ENCODE peak calls at places on chromosomes 4 and X, in four cellular contexts. One of them, this sample, is unnamed.

GRCh38 chrX:124018031-124018430 is 56.5 kb downstream of the STAG2 start:
- DNase-seq in dorsolateral prefrontal cortex: no peak
- DNase-seq in CD8-positive, alpha-beta T cell: no peak
- DNase-seq in IMR-90: peak; percentile 5
- DNase-seq in this sample: no peak

GRCh38 chrX:84729809-84730208 is 227.6 kb upstream of the HDX start:
- DNase-seq in dorsolateral prefrontal cortex: peak; percentile 20
- DNase-seq in CD8-positive, alpha-beta T cell: no peak
- DNase-seq in IMR-90: peak; percentile 31
- DNase-seq in this sample: no peak

GRCh38 chrX:135114392-135114791 is 5.9 kb downstream of the ETDB start:
- DNase-seq in dorsolateral prefrontal cortex: no peak
- DNase-seq in CD8-positive, alpha-beta T cell: no peak
- DNase-seq in IMR-90: no peak
- DNase-seq in this sample: no peak

GRCh38 chr4:123462007-123462406 is 65.4 kb downstream of the SPRY1 start:
- DNase-seq in dorsolateral prefrontal cortex: no peak
- DNase-seq in CD8-positive, alpha-beta T cell: no peak
- DNase-seq in IMR-90: peak; percentile 26
- DNase-seq in this sample: no peak

GRCh38 chrX:86946569-86946968 is 571.0 kb upstream of the KLHL4 start:
- DNase-seq in dorsolateral prefrontal cortex: peak; percentile 11
- DNase-seq in CD8-positive, alpha-beta T cell: no peak
- DNase-seq in IMR-90: peak; percentile 24
- DNase-seq in this sample: no peak

GRCh38 chrX:57286507-57287251 is at the start of gene FAAH2:
- DNase-seq in dorsolateral prefrontal cortex: no peak
- DNase-seq in CD8-positive, alpha-beta T cell: peak; percentile 53
- DNase-seq in IMR-90: no peak
- DNase-seq in this sample: no peak

GRCh38 chr4:159052315-159052714 is 50.6 kb upstream of the RAPGEF2 start:
- DNase-seq in dorsolateral prefrontal cortex: no peak
- DNase-seq in CD8-positive, alpha-beta T cell: no peak
- DNase-seq in IMR-90: no peak
- DNase-seq in this sample: no peak

GRCh38 chr4:114041117-114041475 is 61.6 kb upstream of the ARSJ start:
- DNase-seq in dorsolateral prefrontal cortex: no peak
- DNase-seq in CD8-positive, alpha-beta T cell: no peak
- DNase-seq in IMR-90: peak; percentile 57
- DNase-seq in this sample: no peak

GRCh38 chr4:8872402-8873291 is 1.0 kb upstream of the HMX1 start:
- DNase-seq in dorsolateral prefrontal cortex: no peak
- DNase-seq in CD8-positive, alpha-beta T cell: no peak
- DNase-seq in IMR-90: no peak
- DNase-seq in this sample: no peak

GRCh38 chrX:96715412-96715940 is 30.8 kb downstream of the DIAPH2 start:
- DNase-seq in dorsolateral prefrontal cortex: no peak
- DNase-seq in CD8-positive, alpha-beta T cell: no peak
- DNase-seq in IMR-90: peak; percentile 78
- DNase-seq in this sample: no peak

GRCh38 chr4:8645753-8646124 is 53.2 kb downstream of the CPZ start:
- DNase-seq in dorsolateral prefrontal cortex: no peak
- DNase-seq in CD8-positive, alpha-beta T cell: no peak
- DNase-seq in IMR-90: no peak
- DNase-seq in this sample: no peak

GRCh38 chrX:151488677-151489076 is 74.8 kb upstream of the PASD1 start:
- DNase-seq in dorsolateral prefrontal cortex: no peak
- DNase-seq in CD8-positive, alpha-beta T cell: peak; percentile 10
- DNase-seq in IMR-90: no peak
- DNase-seq in this sample: no peak

GRCh38 chr4:89561051-89561450 is 253.5 kb upstream of the GPRIN3 start:
- DNase-seq in dorsolateral prefrontal cortex: no peak
- DNase-seq in CD8-positive, alpha-beta T cell: no peak
- DNase-seq in IMR-90: no peak
- DNase-seq in this sample: no peak

GRCh38 chrX:81168391-81168790 is 33.3 kb downstream of the HMGN5 start:
- DNase-seq in dorsolateral prefrontal cortex: no peak
- DNase-seq in CD8-positive, alpha-beta T cell: no peak
- DNase-seq in IMR-90: no peak
- DNase-seq in this sample: no peak

DNA sequence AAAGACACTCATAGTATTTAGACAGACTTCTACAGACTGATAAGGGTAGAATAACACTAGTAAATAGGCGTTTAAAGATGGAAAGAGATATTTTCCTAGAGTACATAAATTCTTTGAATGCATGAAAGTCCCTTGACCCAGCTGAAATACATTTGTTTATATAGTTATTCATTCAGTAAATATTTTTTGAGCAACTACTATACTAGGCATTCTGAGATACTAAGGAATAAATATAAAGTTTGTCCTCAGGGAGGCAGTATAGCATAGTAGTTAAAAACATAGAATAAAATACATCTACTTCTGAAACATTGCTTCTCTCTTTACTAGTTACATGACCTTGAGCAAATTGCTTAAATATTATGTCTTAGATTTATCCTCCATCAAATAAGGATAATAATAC is 27.4 kb downstream of the HMGN5 start:
- DNase-seq in dorsolateral prefrontal cortex: no peak
- DNase-seq in CD8-positive, alpha-beta T cell: no peak
- DNase-seq in IMR-90: peak; percentile 37
- DNase-seq in this sample: no peak
- H3K27ac ChIP-seq in dorsolateral prefrontal cortex: no peak overlapping the region
- H3K27ac ChIP-seq in CD8-positive, alpha-beta T cell: no peak overlapping the region
- H3K27ac ChIP-seq in IMR-90: no peak overlapping the region
- H3K27ac ChIP-seq in this sample: no peak overlapping the region

GRCh38 chrX:8849462-8849861 is 48.3 kb upstream of the FAM9A start:
- DNase-seq in dorsolateral prefrontal cortex: no peak
- DNase-seq in CD8-positive, alpha-beta T cell: no peak
- DNase-seq in IMR-90: peak; percentile 26
- DNase-seq in this sample: no peak
- H3K27ac ChIP-seq in dorsolateral prefrontal cortex: no peak overlapping the region
- H3K27ac ChIP-seq in CD8-positive, alpha-beta T cell: no peak overlapping the region
- H3K27ac ChIP-seq in IMR-90: peak overlapping the region; percentile 89
- H3K27ac ChIP-seq in this sample: no peak overlapping the region

DNA sequence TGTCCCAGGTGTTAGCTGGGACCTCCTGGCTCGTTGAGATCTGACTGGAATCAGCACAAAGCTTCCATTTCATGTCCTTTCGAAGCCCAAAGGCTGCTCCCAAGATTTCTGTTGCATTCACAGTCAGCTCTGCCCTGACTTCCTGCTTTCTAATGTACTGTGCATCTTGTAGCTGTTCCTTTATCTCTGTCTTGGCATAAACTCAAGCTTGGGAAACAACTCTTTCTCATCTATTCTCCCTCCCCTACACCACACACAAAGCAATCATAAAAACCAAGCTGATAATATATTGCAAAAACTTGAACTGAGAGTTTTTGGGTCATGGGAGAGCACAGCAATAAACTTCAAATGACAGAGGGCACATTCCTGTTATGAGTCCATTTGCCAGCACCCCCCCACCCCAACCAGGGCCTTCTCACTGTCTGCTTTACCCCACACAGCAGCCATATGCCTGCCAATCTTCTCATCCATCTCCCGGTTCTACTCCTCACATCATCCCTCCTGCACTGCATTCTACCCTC is 76.3 kb downstream of the SYNPO2 start:
- DNase-seq in dorsolateral prefrontal cortex: no peak
- DNase-seq in CD8-positive, alpha-beta T cell: no peak
- DNase-seq in IMR-90: peak; percentile 70
- DNase-seq in this sample: no peak
- H3K27ac ChIP-seq in dorsolateral prefrontal cortex: peak overlapping the region; percentile 26
- H3K27ac ChIP-seq in CD8-positive, alpha-beta T cell: no peak overlapping the region
- H3K27ac ChIP-seq in IMR-90: peak overlapping the region; percentile 63
- H3K27ac ChIP-seq in this sample: no peak overlapping the region

GRCh38 chr4:67436742-67437141 is 108.6 kb downstream of the CENPC start:
- DNase-seq in dorsolateral prefrontal cortex: no peak
- DNase-seq in CD8-positive, alpha-beta T cell: no peak
- DNase-seq in IMR-90: peak; percentile 27
- DNase-seq in this sample: no peak

GRCh38 chr4:67438975-67439374 is 106.3 kb downstream of the CENPC start:
- DNase-seq in dorsolateral prefrontal cortex: no peak
- DNase-seq in CD8-positive, alpha-beta T cell: no peak
- DNase-seq in IMR-90: no peak
- DNase-seq in this sample: no peak

DNA sequence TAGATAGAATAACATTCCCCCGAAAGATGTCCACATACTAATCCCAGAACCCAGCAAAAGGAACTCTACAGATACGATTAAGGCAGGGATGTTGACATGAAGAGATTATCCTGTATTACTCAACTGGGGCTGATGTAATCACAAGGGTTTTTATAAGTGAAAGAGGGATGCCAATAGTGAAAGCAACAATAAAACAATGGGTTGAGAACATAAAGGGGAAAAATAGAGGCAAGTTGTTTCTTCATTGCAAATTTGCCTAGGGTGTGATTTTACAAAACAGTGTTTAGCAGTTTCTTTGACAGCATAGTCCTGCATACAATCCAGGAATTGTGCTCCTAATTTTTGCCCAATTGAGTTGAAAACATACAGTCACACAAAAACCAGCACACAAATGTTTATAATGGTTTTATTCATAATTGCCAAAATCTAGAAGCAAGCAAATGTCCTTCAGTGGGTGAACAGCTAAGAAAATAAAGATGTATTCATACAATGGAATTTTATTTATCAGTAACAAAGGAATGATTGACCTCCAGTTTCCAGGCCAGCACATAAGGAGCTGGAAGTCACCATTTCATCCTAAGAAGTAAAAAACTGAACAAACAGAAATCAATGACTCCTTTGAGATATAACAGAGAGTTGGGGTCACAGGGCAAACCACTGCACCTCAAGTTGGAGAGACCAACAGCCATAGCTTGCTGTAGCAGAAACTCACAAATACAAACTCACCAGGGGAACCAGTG is 107.2 kb downstream of the CENPC start:
- DNase-seq in dorsolateral prefrontal cortex: no peak
- DNase-seq in CD8-positive, alpha-beta T cell: no peak
- DNase-seq in IMR-90: peak; percentile 85
- DNase-seq in this sample: no peak
- H3K27ac ChIP-seq in dorsolateral prefrontal cortex: no peak overlapping the region
- H3K27ac ChIP-seq in CD8-positive, alpha-beta T cell: no peak overlapping the region
- H3K27ac ChIP-seq in IMR-90: peak overlapping the region; percentile 44
- H3K27ac ChIP-seq in this sample: peak overlapping the region; percentile 43

GRCh38 chr4:40934671-40935070 is 184.9 kb downstream of the NSUN7 start:
- DNase-seq in dorsolateral prefrontal cortex: no peak
- DNase-seq in CD8-positive, alpha-beta T cell: no peak
- DNase-seq in IMR-90: no peak
- DNase-seq in this sample: no peak

GRCh38 chr4:40940764-40941163 is 191.0 kb downstream of the NSUN7 start:
- DNase-seq in dorsolateral prefrontal cortex: no peak
- DNase-seq in CD8-positive, alpha-beta T cell: no peak
- DNase-seq in IMR-90: no peak
- DNase-seq in this sample: no peak

GRCh38 chr4:40937140-40937725 is 187.5 kb downstream of the NSUN7 start:
- DNase-seq in dorsolateral prefrontal cortex: no peak
- DNase-seq in CD8-positive, alpha-beta T cell: no peak
- DNase-seq in IMR-90: no peak
- DNase-seq in this sample: no peak

GRCh38 chr4:40939826-40940225 is 190.1 kb downstream of the NSUN7 start:
- DNase-seq in dorsolateral prefrontal cortex: no peak
- DNase-seq in CD8-positive, alpha-beta T cell: no peak
- DNase-seq in IMR-90: peak; percentile 49
- DNase-seq in this sample: no peak

GRCh38 chr4:40940317-40940720 is 190.6 kb downstream of the NSUN7 start:
- DNase-seq in dorsolateral prefrontal cortex: no peak
- DNase-seq in CD8-positive, alpha-beta T cell: no peak
- DNase-seq in IMR-90: no peak
- DNase-seq in this sample: no peak
- H3K27ac ChIP-seq in dorsolateral prefrontal cortex: peak overlapping the region; percentile 18
- H3K27ac ChIP-seq in CD8-positive, alpha-beta T cell: no peak overlapping the region
- H3K27ac ChIP-seq in IMR-90: no peak overlapping the region
- H3K27ac ChIP-seq in this sample: no peak overlapping the region

DNA sequence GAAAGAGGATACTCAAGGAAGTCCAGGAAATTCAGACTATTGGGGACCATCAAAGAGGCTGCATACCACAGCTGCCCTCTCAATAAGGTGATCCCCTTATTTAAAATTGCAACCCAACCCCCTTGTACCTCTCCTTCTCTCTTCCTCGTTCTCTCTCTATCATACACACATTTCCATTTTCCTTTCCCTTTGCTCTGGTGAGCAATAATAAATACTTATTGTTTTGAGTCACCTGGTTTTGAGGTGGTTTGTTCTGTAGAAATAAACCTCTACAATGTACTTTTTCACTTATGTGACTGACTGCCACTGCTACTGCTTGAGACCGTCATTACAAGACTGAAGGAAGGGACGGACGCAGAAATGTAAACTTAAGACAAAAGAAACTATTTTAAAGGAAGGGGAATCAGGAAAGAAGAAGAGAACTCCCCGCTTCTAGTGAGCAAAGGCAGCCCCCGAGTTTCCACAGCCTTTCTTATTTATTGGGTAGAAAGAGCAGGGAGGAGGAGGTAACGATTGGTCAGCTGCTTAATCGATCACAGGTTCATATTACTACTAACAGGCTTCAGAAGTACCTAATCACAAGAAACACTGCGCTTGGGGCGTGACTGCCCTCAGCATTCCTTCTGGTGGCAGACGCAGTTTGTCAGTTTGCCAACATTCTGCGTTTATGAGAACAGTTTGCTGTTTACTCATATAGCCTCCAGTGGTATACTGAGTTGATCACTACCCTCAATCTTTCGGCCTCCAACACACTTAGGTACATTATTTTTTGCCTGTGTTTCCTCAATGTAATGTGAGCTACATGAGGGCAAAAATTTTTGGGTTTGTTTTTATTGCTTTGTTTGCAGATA is 16.9 kb upstream of the TMEM165 start:
- DNase-seq in dorsolateral prefrontal cortex: no peak
- DNase-seq in CD8-positive, alpha-beta T cell: no peak
- DNase-seq in IMR-90: no peak
- DNase-seq in this sample: no peak
- H3K27ac ChIP-seq in dorsolateral prefrontal cortex: no peak overlapping the region
- H3K27ac ChIP-seq in CD8-positive, alpha-beta T cell: no peak overlapping the region
- H3K27ac ChIP-seq in IMR-90: no peak overlapping the region
- H3K27ac ChIP-seq in this sample: no peak overlapping the region

DNA sequence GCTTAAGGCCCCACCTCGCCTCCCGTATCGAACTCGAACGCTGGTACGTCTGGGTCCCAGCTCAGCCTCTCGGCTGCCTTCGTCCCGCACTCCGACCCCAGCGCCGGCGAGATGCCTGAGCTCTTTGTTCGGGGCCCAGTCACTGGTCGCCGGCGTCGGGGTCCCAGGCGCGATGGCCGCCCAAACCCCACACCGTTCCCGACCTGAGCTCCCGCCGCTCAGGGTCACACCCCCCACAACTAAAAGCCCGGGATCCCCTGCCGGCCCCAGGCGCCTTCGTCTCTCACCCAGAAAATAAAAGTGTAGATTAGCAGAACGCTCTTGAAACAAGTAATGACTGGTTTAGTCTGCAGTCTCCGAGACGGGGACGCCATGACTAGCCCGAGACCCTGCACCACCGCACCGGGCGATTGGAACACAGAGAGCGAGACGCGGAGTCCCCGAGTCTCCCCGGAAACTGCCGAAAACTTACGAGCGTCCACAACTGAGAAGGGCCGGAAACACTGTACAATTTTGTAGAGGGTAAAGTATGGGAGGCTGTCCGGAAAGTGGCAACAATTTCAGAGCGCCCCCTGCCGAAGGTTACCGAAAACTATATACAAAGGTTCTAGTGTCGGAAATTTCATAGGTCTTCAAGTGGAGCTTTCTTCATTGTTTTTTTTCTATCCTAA is at the start of gene TSPAN6:
- DNase-seq in dorsolateral prefrontal cortex: peak; percentile 61
- DNase-seq in CD8-positive, alpha-beta T cell: peak; percentile 74
- DNase-seq in IMR-90: peak; percentile 84
- DNase-seq in this sample: peak; percentile 16
- H3K27ac ChIP-seq in dorsolateral prefrontal cortex: peak within 1 kb of the TSS; percentile 47
- H3K27ac ChIP-seq in CD8-positive, alpha-beta T cell: peak within 1 kb of the TSS; percentile 35
- H3K27ac ChIP-seq in IMR-90: peak within 1 kb of the TSS; percentile 44
- H3K27ac ChIP-seq in this sample: no peak within 1 kb of the TSS

This sample was measured in substantia nigra.